ENCODE peak calls at places on chromosomes 6 and 20, in seven cellular contexts. U is CD8-positive, alpha-beta T cell; Z is kidney; P is upper lobe of right lung; J is uterus; V is A172; O is A549. L is an unnamed sample.

GRCh38 chr20:2101057-2101934 is at the start of gene STK35:
- DNase-seq in Z (no peak), J (no peak), O (peak), V (peak), P (no peak), U (no peak), L (no peak)

GRCh38 chr6:74899416-74899815 is 306.4 kb downstream of the COL12A1 start:
- DNase-seq in V (peak), O (no peak), J (no peak), Z (no peak), P (no peak), U (no peak), L (no peak)

GRCh38 chr6:103687430-103687829 is 1172.3 kb downstream of the HACE1 start:
- DNase-seq in U (no peak), Z (no peak), O (no peak), V (no peak), P (no peak), J (no peak), L (no peak)

GRCh38 chr6:36662827-36663256 is 15.7 kb upstream of the CDKN1A start:
- DNase-seq in U (peak), V (no peak), P (no peak), J (no peak), O (no peak), Z (no peak), L (peak)

GRCh38 chr6:52538252-52538905 is 38.5 kb downstream of the TRAM2 start:
- DNase-seq in U (no peak), V (peak), J (no peak), P (no peak), O (no peak), Z (no peak), L (no peak)

GRCh38 chr20:35006009-35006408 is 50.3 kb downstream of the MYH7B start:
- DNase-seq in Z (peak), J (peak), U (no peak), O (no peak), V (no peak), P (peak), L (no peak)

GRCh38 chr20:62496525-62497218 is 20.9 kb upstream of the GATA5 start:
- DNase-seq in V (no peak), J (no peak), U (peak), Z (no peak), O (no peak), P (no peak), L (no peak)

GRCh38 chr6:53426544-53427270 is 78.0 kb upstream of the ELOVL5 start:
- DNase-seq in O (no peak), P (no peak), V (no peak), J (no peak), U (no peak), Z (no peak), L (no peak)